ENCODE peak calls at places on chromosomes 12 and 14, in seven cellular contexts. One of them, this sample, is unnamed.

GRCh38 chr12:100403446-100403845 is 46.6 kb downstream of the SLC17A8 start:
- DNase-seq in fibroblast of the aortic adventitia: peak; percentile 12
- DNase-seq in skeletal muscle cell: no peak
- DNase-seq in HCT116: no peak
- DNase-seq in GM23248: peak; percentile 34
- DNase-seq in LoVo: no peak
- DNase-seq in NCI-H510A treated with DMSO at 0.1 percent for 48 hours: no peak
- DNase-seq in this sample: no peak

GRCh38 chr12:53277981-53278380 is 9.9 kb downstream of the ESPL1 start:
- DNase-seq in HCT116: no peak
- DNase-seq in LoVo: no peak
- DNase-seq in skeletal muscle cell: no peak
- DNase-seq in fibroblast of the aortic adventitia: no peak
- DNase-seq in GM23248: no peak
- DNase-seq in NCI-H510A treated with DMSO at 0.1 percent for 48 hours: no peak
- DNase-seq in this sample: peak; percentile 65

GRCh38 chr14:95545769-95546168 is 10.9 kb downstream of the GLRX5 start:
- DNase-seq in skeletal muscle cell: peak; percentile 81
- DNase-seq in fibroblast of the aortic adventitia: peak; percentile 85
- DNase-seq in HCT116: peak; percentile 53
- DNase-seq in GM23248: peak; percentile 89
- DNase-seq in LoVo: peak; percentile 37
- DNase-seq in NCI-H510A treated with DMSO at 0.1 percent for 48 hours: no peak
- DNase-seq in this sample: peak; percentile 83

GRCh38 chr12:87782838-87783237 is 246.4 kb downstream of the C12orf50 start:
- DNase-seq in fibroblast of the aortic adventitia: no peak
- DNase-seq in LoVo: no peak
- DNase-seq in GM23248: no peak
- DNase-seq in HCT116: no peak
- DNase-seq in NCI-H510A treated with DMSO at 0.1 percent for 48 hours: no peak
- DNase-seq in skeletal muscle cell: no peak
- DNase-seq in this sample: no peak

GRCh38 chr12:109820921-109821381 is 12.2 kb downstream of the TRPV4 start:
- DNase-seq in fibroblast of the aortic adventitia: no peak
- DNase-seq in NCI-H510A treated with DMSO at 0.1 percent for 48 hours: no peak
- DNase-seq in GM23248: no peak
- DNase-seq in skeletal muscle cell: no peak
- DNase-seq in LoVo: peak; percentile 52
- DNase-seq in HCT116: no peak
- DNase-seq in this sample: peak; percentile 83

GRCh38 chr12:104576980-104577925 is 120.5 kb downstream of the CHST11 start:
- DNase-seq in GM23248: peak; percentile 88
- DNase-seq in NCI-H510A treated with DMSO at 0.1 percent for 48 hours: no peak
- DNase-seq in fibroblast of the aortic adventitia: no peak
- DNase-seq in HCT116: no peak
- DNase-seq in skeletal muscle cell: peak; percentile 30
- DNase-seq in LoVo: no peak
- DNase-seq in this sample: no peak

GRCh38 chr12:45298721-45299120 is 82.8 kb downstream of the ANO6 start:
- DNase-seq in fibroblast of the aortic adventitia: peak; percentile 61
- DNase-seq in HCT116: no peak
- DNase-seq in skeletal muscle cell: no peak
- DNase-seq in LoVo: peak; percentile 12
- DNase-seq in GM23248: no peak
- DNase-seq in NCI-H510A treated with DMSO at 0.1 percent for 48 hours: no peak
- DNase-seq in this sample: no peak

GRCh38 chr12:252634-253033 is 10.0 kb downstream of the SLC6A13 start:
- DNase-seq in skeletal muscle cell: no peak
- DNase-seq in NCI-H510A treated with DMSO at 0.1 percent for 48 hours: no peak
- DNase-seq in GM23248: no peak
- DNase-seq in HCT116: no peak
- DNase-seq in fibroblast of the aortic adventitia: no peak
- DNase-seq in LoVo: no peak
- DNase-seq in this sample: no peak

GRCh38 chr14:105292810-105293711 is 7.7 kb downstream of the BRF1 start:
- DNase-seq in HCT116: no peak
- DNase-seq in LoVo: no peak
- DNase-seq in NCI-H510A treated with DMSO at 0.1 percent for 48 hours: no peak
- DNase-seq in GM23248: no peak
- DNase-seq in skeletal muscle cell: no peak
- DNase-seq in fibroblast of the aortic adventitia: no peak
- DNase-seq in this sample: peak; percentile 58

GRCh38 chr12:45907955-45908354 is 82.4 kb downstream of the SCAF11 start:
- DNase-seq in LoVo: no peak
- DNase-seq in NCI-H510A treated with DMSO at 0.1 percent for 48 hours: no peak
- DNase-seq in skeletal muscle cell: no peak
- DNase-seq in fibroblast of the aortic adventitia: no peak
- DNase-seq in GM23248: no peak
- DNase-seq in HCT116: no peak
- DNase-seq in this sample: no peak

GRCh38 chr12:131135311-131135785 is 181.6 kb downstream of the ADGRD1 start:
- DNase-seq in NCI-H510A treated with DMSO at 0.1 percent for 48 hours: no peak
- DNase-seq in HCT116: no peak
- DNase-seq in skeletal muscle cell: no peak
- DNase-seq in GM23248: no peak
- DNase-seq in LoVo: no peak
- DNase-seq in fibroblast of the aortic adventitia: no peak
- DNase-seq in this sample: peak; percentile 68

GRCh38 chr12:116406529-116406928 is 129.0 kb upstream of the MED13L start:
- DNase-seq in HCT116: peak; percentile 83
- DNase-seq in GM23248: peak; percentile 93
- DNase-seq in fibroblast of the aortic adventitia: peak; percentile 83
- DNase-seq in NCI-H510A treated with DMSO at 0.1 percent for 48 hours: no peak
- DNase-seq in skeletal muscle cell: peak; percentile 88
- DNase-seq in LoVo: peak; percentile 93
- DNase-seq in this sample: peak; percentile 88

GRCh38 chr14:55398679-55399078 is 13.0 kb downstream of the ATG14 start:
- DNase-seq in NCI-H510A treated with DMSO at 0.1 percent for 48 hours: no peak
- DNase-seq in skeletal muscle cell: peak; percentile 96
- DNase-seq in GM23248: peak; percentile 97
- DNase-seq in HCT116: peak; percentile 73
- DNase-seq in fibroblast of the aortic adventitia: peak; percentile 97
- DNase-seq in LoVo: no peak
- DNase-seq in this sample: peak; percentile 92

GRCh38 chr14:74514471-74514932 is 20.9 kb downstream of the ISCA2 start:
- DNase-seq in NCI-H510A treated with DMSO at 0.1 percent for 48 hours: peak; percentile 63
- DNase-seq in fibroblast of the aortic adventitia: peak; percentile 68
- DNase-seq in GM23248: peak; percentile 80
- DNase-seq in HCT116: no peak
- DNase-seq in skeletal muscle cell: peak; percentile 61
- DNase-seq in LoVo: peak; percentile 31
- DNase-seq in this sample: peak; percentile 90

GRCh38 chr12:51822956-51823355 is 25.6 kb downstream of the FIGNL2 start:
- DNase-seq in skeletal muscle cell: no peak
- DNase-seq in fibroblast of the aortic adventitia: no peak
- DNase-seq in GM23248: no peak
- DNase-seq in HCT116: no peak
- DNase-seq in LoVo: no peak
- DNase-seq in NCI-H510A treated with DMSO at 0.1 percent for 48 hours: peak; percentile 10
- DNase-seq in this sample: peak; percentile 83

GRCh38 chr14:31118892-31119291 is 88.7 kb downstream of the HECTD1 start:
- DNase-seq in NCI-H510A treated with DMSO at 0.1 percent for 48 hours: no peak
- DNase-seq in fibroblast of the aortic adventitia: peak; percentile 16
- DNase-seq in skeletal muscle cell: no peak
- DNase-seq in HCT116: no peak
- DNase-seq in GM23248: peak; percentile 49
- DNase-seq in LoVo: no peak
- DNase-seq in this sample: no peak

GRCh38 chr12:79561401-79562132 is 129.2 kb downstream of the PAWR start:
- DNase-seq in NCI-H510A treated with DMSO at 0.1 percent for 48 hours: no peak
- DNase-seq in fibroblast of the aortic adventitia: no peak
- DNase-seq in skeletal muscle cell: no peak
- DNase-seq in GM23248: no peak
- DNase-seq in HCT116: no peak
- DNase-seq in LoVo: no peak
- DNase-seq in this sample: no peak

GRCh38 chr12:24754690-24755638 is 193.9 kb downstream of the BCAT1 start:
- DNase-seq in GM23248: peak; percentile 77
- DNase-seq in skeletal muscle cell: peak; percentile 69
- DNase-seq in fibroblast of the aortic adventitia: peak; percentile 77
- DNase-seq in HCT116: no peak
- DNase-seq in NCI-H510A treated with DMSO at 0.1 percent for 48 hours: no peak
- DNase-seq in LoVo: peak; percentile 28
- DNase-seq in this sample: no peak

GRCh38 chr14:39469094-39469710 is 37.0 kb upstream of the FBXO33 start:
- DNase-seq in LoVo: no peak
- DNase-seq in skeletal muscle cell: no peak
- DNase-seq in HCT116: no peak
- DNase-seq in NCI-H510A treated with DMSO at 0.1 percent for 48 hours: no peak
- DNase-seq in fibroblast of the aortic adventitia: peak; percentile 8
- DNase-seq in GM23248: no peak
- DNase-seq in this sample: no peak

GRCh38 chr12:96466939-96467751 is 22.2 kb upstream of the CFAP54 start:
- DNase-seq in GM23248: peak; percentile 45
- DNase-seq in LoVo: no peak
- DNase-seq in HCT116: no peak
- DNase-seq in NCI-H510A treated with DMSO at 0.1 percent for 48 hours: peak; percentile 85
- DNase-seq in fibroblast of the aortic adventitia: peak; percentile 17
- DNase-seq in skeletal muscle cell: no peak
- DNase-seq in this sample: no peak

GRCh38 chr14:88879016-88879415 is 54.6 kb downstream of the TTC8 start:
- DNase-seq in GM23248: peak; percentile 94
- DNase-seq in HCT116: no peak
- DNase-seq in NCI-H510A treated with DMSO at 0.1 percent for 48 hours: no peak
- DNase-seq in fibroblast of the aortic adventitia: peak; percentile 68
- DNase-seq in skeletal muscle cell: peak; percentile 75
- DNase-seq in LoVo: no peak
- DNase-seq in this sample: no peak

GRCh38 chr14:100709252-100709955 is 17.3 kb upstream of the DLK1 start:
- DNase-seq in LoVo: no peak
- DNase-seq in HCT116: no peak
- DNase-seq in fibroblast of the aortic adventitia: peak; percentile 31
- DNase-seq in GM23248: peak; percentile 48
- DNase-seq in NCI-H510A treated with DMSO at 0.1 percent for 48 hours: no peak
- DNase-seq in skeletal muscle cell: no peak
- DNase-seq in this sample: peak; percentile 97

GRCh38 chr12:95634622-95635621 is 83.6 kb upstream of the USP44 start:
- DNase-seq in GM23248: no peak
- DNase-seq in NCI-H510A treated with DMSO at 0.1 percent for 48 hours: no peak
- DNase-seq in skeletal muscle cell: peak; percentile 55
- DNase-seq in LoVo: no peak
- DNase-seq in HCT116: no peak
- DNase-seq in fibroblast of the aortic adventitia: no peak
- DNase-seq in this sample: no peak

GRCh38 chr12:101793401-101793800 is 37.4 kb downstream of the GNPTAB start:
- DNase-seq in HCT116: no peak
- DNase-seq in fibroblast of the aortic adventitia: peak; percentile 66
- DNase-seq in GM23248: peak; percentile 78
- DNase-seq in NCI-H510A treated with DMSO at 0.1 percent for 48 hours: no peak
- DNase-seq in LoVo: no peak
- DNase-seq in skeletal muscle cell: no peak
- DNase-seq in this sample: peak; percentile 66

GRCh38 chr14:36747411-36748184 is 85.9 kb downstream of the PAX9 start:
- DNase-seq in fibroblast of the aortic adventitia: peak; percentile 5
- DNase-seq in LoVo: peak; percentile 17
- DNase-seq in HCT116: no peak
- DNase-seq in GM23248: peak; percentile 42
- DNase-seq in NCI-H510A treated with DMSO at 0.1 percent for 48 hours: peak; percentile 23
- DNase-seq in skeletal muscle cell: no peak
- DNase-seq in this sample: no peak

GRCh38 chr14:81198651-81199050 is 22.1 kb downstream of the GTF2A1 start:
- DNase-seq in NCI-H510A treated with DMSO at 0.1 percent for 48 hours: no peak
- DNase-seq in HCT116: no peak
- DNase-seq in fibroblast of the aortic adventitia: no peak
- DNase-seq in skeletal muscle cell: no peak
- DNase-seq in LoVo: no peak
- DNase-seq in GM23248: no peak
- DNase-seq in this sample: no peak

GRCh38 chr12:121537814-121538698 is 42.8 kb downstream of the KDM2B start:
- DNase-seq in HCT116: no peak
- DNase-seq in NCI-H510A treated with DMSO at 0.1 percent for 48 hours: no peak
- DNase-seq in GM23248: peak; percentile 44
- DNase-seq in skeletal muscle cell: no peak
- DNase-seq in LoVo: no peak
- DNase-seq in fibroblast of the aortic adventitia: no peak
- DNase-seq in this sample: peak; percentile 85

GRCh38 chr12:49626169-49626835 is 2.9 kb downstream of the PRPF40B start:
- DNase-seq in NCI-H510A treated with DMSO at 0.1 percent for 48 hours: no peak
- DNase-seq in GM23248: peak; percentile 53
- DNase-seq in fibroblast of the aortic adventitia: peak; percentile 27
- DNase-seq in HCT116: no peak
- DNase-seq in LoVo: no peak
- DNase-seq in skeletal muscle cell: no peak
- DNase-seq in this sample: no peak

GRCh38 chr12:25257590-25258324 is 7.0 kb upstream of the KRAS start:
- DNase-seq in LoVo: no peak
- DNase-seq in GM23248: no peak
- DNase-seq in NCI-H510A treated with DMSO at 0.1 percent for 48 hours: no peak
- DNase-seq in skeletal muscle cell: no peak
- DNase-seq in fibroblast of the aortic adventitia: no peak
- DNase-seq in HCT116: no peak
- DNase-seq in this sample: no peak

GRCh38 chr12:125169870-125170269 is 104.6 kb downstream of the AACS start:
- DNase-seq in fibroblast of the aortic adventitia: no peak
- DNase-seq in skeletal muscle cell: no peak
- DNase-seq in HCT116: no peak
- DNase-seq in NCI-H510A treated with DMSO at 0.1 percent for 48 hours: no peak
- DNase-seq in LoVo: no peak
- DNase-seq in GM23248: no peak
- DNase-seq in this sample: no peak

GRCh38 chr12:124913474-124914391 is 717 bp downstream of the UBC start:
- DNase-seq in fibroblast of the aortic adventitia: peak; percentile 62
- DNase-seq in NCI-H510A treated with DMSO at 0.1 percent for 48 hours: no peak
- DNase-seq in LoVo: peak; percentile 85
- DNase-seq in GM23248: peak; percentile 94
- DNase-seq in skeletal muscle cell: no peak
- DNase-seq in HCT116: no peak
- DNase-seq in this sample: no peak

GRCh38 chr14:101560534-101561113 is 671 bp upstream of the DIO3 start:
- DNase-seq in fibroblast of the aortic adventitia: no peak
- DNase-seq in skeletal muscle cell: no peak
- DNase-seq in LoVo: no peak
- DNase-seq in NCI-H510A treated with DMSO at 0.1 percent for 48 hours: no peak
- DNase-seq in HCT116: no peak
- DNase-seq in GM23248: no peak
- DNase-seq in this sample: peak; percentile 76

GRCh38 chr14:56794088-56794556 is 16.2 kb downstream of the OTX2 start:
- DNase-seq in NCI-H510A treated with DMSO at 0.1 percent for 48 hours: no peak
- DNase-seq in fibroblast of the aortic adventitia: no peak
- DNase-seq in HCT116: no peak
- DNase-seq in GM23248: no peak
- DNase-seq in LoVo: no peak
- DNase-seq in skeletal muscle cell: no peak
- DNase-seq in this sample: no peak

GRCh38 chr12:132237772-132238486 is 91.5 kb downstream of the GALNT9 start:
- DNase-seq in HCT116: no peak
- DNase-seq in fibroblast of the aortic adventitia: no peak
- DNase-seq in NCI-H510A treated with DMSO at 0.1 percent for 48 hours: no peak
- DNase-seq in LoVo: no peak
- DNase-seq in GM23248: no peak
- DNase-seq in skeletal muscle cell: no peak
- DNase-seq in this sample: no peak